ENCODE peak calls at places on chromosomes 1 and 21, in nine cellular contexts. E is sigmoid colon; O is ovary; P is CD8-positive, alpha-beta memory T cell; D is tibial artery; I is heart right ventricle; S is fibroblast of lung; K is WERI-Rb-1; A is A549. V is an unnamed sample. For H3K9me3, the result is how much of the 10 kb centered on the place peaks cover.

GRCh38 chr1:201252833-201253810 is 30.2 kb upstream of the PKP1 start:
- DNase-seq in A (no peak), O (no peak), D (no peak), E (no peak), P (no peak), S (no peak), K (peak), I (no peak), V (no peak)

GRCh38 chr1:34825455-34826081 is 32.8 kb downstream of the GJA4 start:
- DNase-seq in D (peak), P (no peak), K (no peak), S (no peak), E (no peak), O (no peak), I (peak), A (no peak), V (no peak)

GRCh38 chr1:109801791-109802135 is 38.0 kb upstream of the EPS8L3 start:
- DNase-seq in K (no peak), E (no peak), A (no peak), I (no peak), P (no peak), O (no peak), S (no peak), D (no peak), V (no peak)

GRCh38 chr21:27206368-27206982 is 239.6 kb upstream of the ADAMTS5 start:
- DNase-seq in E (no peak), A (no peak), D (no peak), S (no peak), O (no peak), I (no peak), K (no peak), P (no peak), V (no peak)

GRCh38 chr1:8985915-8986813 is 40.1 kb downstream of the SLC2A7 start:
- DNase-seq in A (peak), S (peak), O (no peak), D (peak), I (peak), E (peak), P (no peak), K (no peak), V (no peak)

GRCh38 chr1:15153842-15154479 is 414 bp downstream of the TMEM51 start:
- DNase-seq in P (no peak), E (peak), I (peak), O (peak), D (no peak), A (peak), S (peak), K (peak), V (peak)

GRCh38 chr1:232868793-232869491 is 63.7 kb downstream of the MAP10 start:
- DNase-seq in S (peak), E (no peak), A (peak), O (no peak), P (no peak), D (peak), I (no peak), K (no peak), V (no peak)

GRCh38 chr1:177001556-177001955 is 163.0 kb downstream of the ASTN1 start:
- DNase-seq in D (no peak), P (no peak), S (no peak), A (no peak), O (no peak), I (no peak), K (no peak), E (no peak), V (no peak)

GRCh38 chr1:44723064-44723463 is 7.9 kb downstream of the RNU5D-1 start:
- DNase-seq in I (no peak), P (no peak), O (no peak), D (no peak), E (no peak), A (no peak), S (no peak), K (no peak), V (no peak)

GRCh38 chr1:100606438-100606837 is 68.5 kb downstream of the GPR88 start:
- DNase-seq in E (no peak), A (no peak), D (peak), I (peak), S (peak), P (no peak), K (peak), O (peak), V (no peak)

GRCh38 chr1:83632906-83633305 is 366.0 kb downstream of the TTLL7 start:
- DNase-seq in I (no peak), S (no peak), K (no peak), P (no peak), O (no peak), A (no peak), D (no peak), E (no peak), V (no peak)

GRCh38 chr1:36305915-36306209 is 306 bp upstream of the SH3D21 start:
- DNase-seq in O (no peak), E (no peak), D (no peak), K (no peak), S (no peak), A (no peak), I (no peak), P (no peak), V (no peak)

DNA sequence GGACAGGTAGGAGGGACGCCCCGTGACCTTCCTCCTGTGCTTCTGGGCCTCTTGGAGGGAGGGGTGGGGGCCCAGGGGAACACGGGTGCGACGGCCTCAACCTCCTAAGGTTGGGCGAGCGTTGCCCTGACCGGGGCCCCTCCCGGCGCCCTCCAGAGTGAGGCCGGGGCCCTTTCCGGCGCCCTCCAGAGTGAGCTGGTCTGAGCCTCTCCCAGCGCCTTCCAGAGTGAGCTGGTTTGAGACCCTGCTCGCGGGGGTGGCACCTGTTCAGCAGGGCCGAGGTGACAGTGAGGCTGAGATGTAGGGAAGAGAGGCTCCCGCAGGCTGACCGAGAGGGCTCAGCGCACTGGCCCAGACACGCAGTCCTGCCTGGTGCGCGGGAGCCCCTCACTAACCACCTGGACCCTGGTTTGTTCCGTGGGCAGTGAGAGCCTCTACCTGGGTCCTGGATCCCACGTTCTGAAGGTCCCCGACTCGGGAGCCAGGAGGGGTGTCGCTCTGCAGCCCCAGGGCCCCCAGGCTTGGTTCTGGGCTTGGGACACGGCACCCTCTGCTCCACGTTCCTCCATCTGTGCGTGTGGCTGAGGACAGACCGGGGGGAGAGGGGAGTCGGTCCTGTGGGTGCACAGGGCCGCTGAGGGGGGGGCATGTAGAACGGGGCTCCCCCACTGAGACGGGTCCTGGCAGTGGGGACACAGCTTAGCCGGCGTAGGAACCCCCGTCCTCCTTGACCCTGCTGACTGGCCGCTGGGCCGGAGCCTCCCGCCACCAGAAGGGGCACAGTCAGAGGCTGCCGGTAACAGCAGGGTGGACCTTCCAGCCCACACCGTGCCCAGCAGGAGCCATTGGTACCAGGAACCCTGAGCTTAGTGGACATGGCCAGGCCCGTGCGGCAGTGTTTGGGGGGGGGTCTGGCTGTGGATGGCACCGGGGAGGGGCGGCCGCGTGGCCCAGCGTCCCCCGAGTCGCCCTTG is 1.5 kb downstream of the COL6A1 start:
- DNase-seq in E (peak), S (no peak), A (no peak), I (peak), O (peak), D (peak), P (no peak), K (peak), V (no peak)
- H3K4me3 ChIP-seq in E (peak), S (peak), A (no peak), I (peak), O (peak), D (peak), P (no peak), K (peak), V (no peak)

GRCh38 chr1:152313970-152314369 is 11.1 kb downstream of the FLG start:
- DNase-seq in O (no peak), A (no peak), E (no peak), D (no peak), P (no peak), I (no peak), K (no peak), S (no peak), V (no peak)

GRCh38 chr1:152313319-152313801 is 11.7 kb downstream of the FLG start:
- DNase-seq in I (no peak), E (peak), S (no peak), O (no peak), K (no peak), A (no peak), P (no peak), D (no peak), V (no peak)

DNA sequence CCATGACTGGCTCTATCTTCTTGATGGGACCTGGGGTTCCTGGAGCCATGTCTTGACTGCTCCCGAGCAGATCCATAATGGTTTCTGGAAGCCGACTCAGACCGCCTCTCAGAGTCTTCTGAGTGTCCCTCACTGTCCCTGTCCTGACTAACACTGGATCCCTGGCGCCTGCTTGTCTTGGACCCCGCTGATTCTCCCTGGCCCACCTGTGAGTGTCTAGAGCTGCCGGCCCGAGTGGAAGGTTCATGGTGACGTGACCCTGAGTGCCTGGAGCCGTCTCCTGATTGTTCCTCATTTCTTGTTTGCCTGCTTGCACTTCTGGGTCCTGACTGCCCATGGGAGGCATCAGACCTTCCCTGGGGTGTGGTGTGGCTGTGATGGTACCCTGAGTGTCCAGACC is 15.1 kb downstream of the FLG start:
- DNase-seq in A (no peak), D (no peak), P (no peak), K (no peak), S (no peak), E (peak), O (no peak), I (no peak), V (no peak)
- H3K9me3 ChIP-seq in A (under half), D (under half), P (under half), K (under half), S (under half), E (under half), O (under half), I (under half), V (under half)

GRCh38 chr1:5200006-5200405 is 545.6 kb downstream of the AJAP1 start:
- DNase-seq in I (no peak), O (no peak), S (no peak), K (no peak), E (no peak), A (no peak), P (no peak), D (no peak), V (no peak)
- H3K4me3 ChIP-seq in I (no peak), O (no peak), S (no peak), K (no peak), E (no peak), A (no peak), P (no peak), D (no peak), V (no peak)

GRCh38 chr21:34733866-34734265 is 65.1 kb downstream of the CLIC6 start:
- DNase-seq in O (no peak), I (no peak), A (no peak), P (no peak), S (no peak), E (no peak), K (no peak), D (no peak), V (no peak)

GRCh38 chr21:34730756-34731445 is 62.1 kb downstream of the CLIC6 start:
- DNase-seq in K (no peak), I (no peak), A (no peak), P (no peak), O (no peak), D (no peak), S (no peak), E (no peak), V (no peak)

GRCh38 chr21:34734696-34735095 is 65.9 kb downstream of the CLIC6 start:
- DNase-seq in O (no peak), D (no peak), I (no peak), S (no peak), P (no peak), K (no peak), E (no peak), A (no peak), V (no peak)

GRCh38 chr21:34730194-34730593 is 61.4 kb downstream of the CLIC6 start:
- DNase-seq in E (no peak), K (no peak), D (no peak), P (no peak), A (no peak), S (no peak), I (no peak), O (no peak), V (no peak)

GRCh38 chr21:34732388-34732821 is 63.6 kb downstream of the CLIC6 start:
- DNase-seq in O (no peak), E (no peak), A (no peak), I (no peak), P (no peak), S (no peak), D (no peak), K (no peak), V (no peak)
- H3K9me3 ChIP-seq in O (under half), E (under half), A (under half), I (under half), P (under half), S (under half), D (under half), K (under half), V (under half)

DNA sequence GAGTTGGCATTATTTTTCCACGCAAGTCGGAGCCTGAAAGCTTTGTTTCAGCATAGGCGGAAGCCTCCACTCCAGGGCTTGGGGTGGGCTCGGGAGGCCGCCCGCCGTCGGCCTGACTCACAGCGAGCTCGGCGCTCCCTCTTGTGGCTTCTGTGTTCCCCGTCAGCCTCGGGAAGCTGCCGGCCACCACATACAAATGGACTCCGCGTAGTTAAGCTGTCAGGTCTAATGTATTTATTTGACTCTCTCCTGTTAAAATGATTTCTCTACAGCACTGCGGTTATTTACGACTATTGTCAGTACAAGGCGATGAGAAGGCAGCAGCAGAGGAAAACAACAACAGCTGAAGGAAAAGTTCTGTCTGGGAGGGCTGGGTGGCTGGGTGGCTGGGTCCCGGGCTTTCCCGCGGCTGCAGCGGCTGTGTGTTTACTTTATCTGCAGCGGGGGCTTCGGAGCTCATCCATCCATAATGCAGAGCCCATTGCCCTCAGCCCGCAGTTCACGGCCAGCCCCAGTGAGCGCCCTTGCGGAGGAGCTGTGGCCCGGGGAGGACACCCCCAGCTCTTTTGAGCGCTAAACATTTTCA is 375.7 kb upstream of the CAMK1G start:
- DNase-seq in O (peak), K (peak), D (peak), P (no peak), E (peak), I (peak), S (peak), A (peak), V (peak)
- H3K4me3 ChIP-seq in O (peak), K (peak), D (peak), P (no peak), E (no peak), I (peak), S (peak), A (peak), V (no peak)

GRCh38 chr1:147502760-147503159 is 38.5 kb upstream of the BCL9 start:
- DNase-seq in I (no peak), O (no peak), K (no peak), A (no peak), E (no peak), S (no peak), D (no peak), P (no peak), V (no peak)

GRCh38 chr1:147509786-147510360 is 31.4 kb upstream of the BCL9 start:
- DNase-seq in I (no peak), S (no peak), E (no peak), A (no peak), D (no peak), O (peak), P (no peak), K (no peak), V (no peak)

GRCh38 chr1:147500309-147500839 is 40.9 kb upstream of the BCL9 start:
- DNase-seq in O (no peak), A (no peak), I (no peak), S (no peak), P (no peak), E (no peak), K (no peak), D (no peak), V (no peak)

DNA sequence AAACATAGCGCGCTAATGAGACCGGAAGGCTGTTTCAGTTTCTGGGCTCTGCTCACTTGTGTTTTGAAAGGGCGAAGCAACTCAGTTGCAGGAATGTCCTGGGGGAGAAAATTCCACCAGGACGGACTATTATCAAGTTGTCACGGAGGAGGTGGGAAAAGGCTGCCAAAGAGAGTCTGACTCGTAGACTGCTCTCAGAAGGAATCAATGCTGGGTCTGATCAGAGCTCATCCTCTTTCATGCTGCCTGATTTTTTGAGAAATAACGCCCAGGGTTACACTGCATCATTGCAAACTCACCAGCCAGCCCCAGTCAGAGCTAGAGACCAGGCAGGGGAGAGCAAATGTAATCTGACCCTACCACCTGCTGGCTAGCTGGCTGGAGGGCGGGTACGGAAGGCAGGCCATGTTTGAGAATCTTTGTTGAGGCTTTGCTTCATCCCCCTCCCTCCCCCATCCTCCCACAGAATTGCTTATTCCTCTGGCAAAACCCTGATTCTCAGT is 36.4 kb upstream of the BCL9 start:
- DNase-seq in D (no peak), A (no peak), O (peak), E (no peak), P (no peak), K (peak), I (no peak), S (peak), V (no peak)
- H3K9me3 ChIP-seq in D (under half), A (under half), O (under half), E (under half), P (under half), K (under half), I (under half), S (under half), V (under half)

GRCh38 chr1:225464851-225465792 is 37.3 kb upstream of the LBR start:
- DNase-seq in O (no peak), E (peak), P (no peak), I (no peak), A (no peak), D (no peak), S (no peak), K (peak), V (no peak)

GRCh38 chr1:225467193-225468020 is 39.6 kb upstream of the LBR start:
- DNase-seq in D (peak), P (peak), K (no peak), O (no peak), S (no peak), I (peak), A (no peak), E (peak), V (peak)

GRCh38 chr1:225468270-225469020 is 40.6 kb upstream of the LBR start:
- DNase-seq in E (peak), A (no peak), O (no peak), P (no peak), S (no peak), D (no peak), I (no peak), K (no peak), V (peak)

GRCh38 chr1:225466848-225467192 is 39.0 kb upstream of the LBR start:
- DNase-seq in O (no peak), P (no peak), D (no peak), A (no peak), S (no peak), E (no peak), I (no peak), K (no peak), V (no peak)

GRCh38 chr1:225465793-225466517 is 38.1 kb upstream of the LBR start:
- DNase-seq in P (no peak), I (no peak), D (no peak), K (no peak), S (no peak), E (no peak), O (no peak), A (no peak), V (no peak)
- H3K4me3 ChIP-seq in P (no peak), I (no peak), D (no peak), K (no peak), S (no peak), E (no peak), O (no peak), A (no peak), V (no peak)

GRCh38 chr1:167484726-167485125 is 33.6 kb downstream of the CD247 start:
- DNase-seq in D (no peak), A (no peak), E (no peak), I (no peak), P (no peak), K (no peak), O (no peak), S (no peak), V (no peak)
- H3K9me3 ChIP-seq in D (under half), A (under half), E (under half), I (under half), P (under half), K (under half), O (under half), S (under half), V (under half)

GRCh38 chr1:179816196-179816960 is 61.2 kb downstream of the TOR1AIP2 start:
- DNase-seq in E (peak), I (peak), S (peak), O (peak), D (no peak), P (no peak), K (no peak), A (no peak), V (no peak)

GRCh38 chr1:179814513-179814838 is 63.1 kb downstream of the TOR1AIP2 start:
- DNase-seq in P (no peak), S (no peak), O (no peak), D (no peak), K (no peak), E (no peak), I (peak), A (no peak), V (no peak)

GRCh38 chr1:179812501-179813292 is 64.9 kb downstream of the TOR1AIP2 start:
- DNase-seq in K (no peak), A (no peak), D (no peak), P (no peak), I (no peak), O (peak), E (no peak), S (peak), V (no peak)

GRCh38 chr1:179815642-179816041 is 62.0 kb downstream of the TOR1AIP2 start:
- DNase-seq in D (no peak), I (no peak), P (no peak), O (no peak), S (no peak), A (no peak), E (no peak), K (no peak), V (no peak)

GRCh38 chr1:179813626-179814351 is 63.8 kb downstream of the TOR1AIP2 start:
- DNase-seq in E (no peak), A (no peak), S (no peak), O (peak), K (no peak), D (no peak), I (no peak), P (no peak), V (no peak)
- H3K4me3 ChIP-seq in E (no peak), A (no peak), S (no peak), O (no peak), K (no peak), D (no peak), I (no peak), P (peak), V (no peak)